ENCODE peak calls at places on chromosomes 12 and 14, in four cellular contexts. R, F, B and X are unnamed samples.

GRCh38 chr14:31326111-31326510 is 94.2 kb downstream of the HEATR5A start:
- DNase-seq in R (no peak), F (no peak), B (no peak), X (no peak)

GRCh38 chr14:89407856-89408255 is 9.2 kb downstream of the FOXN3 start:
- DNase-seq in R (no peak), F (no peak), B (no peak), X (no peak)

GRCh38 chr12:76183459-76184186 is 99.1 kb upstream of the NAP1L1 start:
- DNase-seq in R (no peak), F (no peak), B (no peak), X (peak; percentile 89)

GRCh38 chr14:46279327-46279726 is 372.3 kb downstream of the RPL10L start:
- DNase-seq in R (no peak), F (no peak), B (no peak), X (no peak)

GRCh38 chr12:46198913-46199312 is 69.9 kb downstream of the SLC38A1 start:
- DNase-seq in R (no peak), F (no peak), B (no peak), X (no peak)

GRCh38 chr14:56570295-56570694 is 9.3 kb upstream of the TMEM260 start:
- DNase-seq in R (no peak), F (no peak), B (no peak), X (no peak)

GRCh38 chr12:85350356-85350755 is 70.3 kb downstream of the ALX1 start:
- DNase-seq in R (no peak), F (no peak), B (no peak), X (no peak)

GRCh38 chr12:51318846-51319570 is 5.0 kb downstream of the BIN2 start:
- DNase-seq in R (peak; percentile 56), F (no peak), B (peak; percentile 49), X (no peak)

GRCh38 chr14:67784244-67784823 is 32.1 kb downstream of the ZFYVE26 start:
- DNase-seq in R (no peak), F (no peak), B (no peak), X (no peak)

GRCh38 chr12:24993756-24994155 is 44.9 kb upstream of the BCAT1 start:
- DNase-seq in R (no peak), F (no peak), B (no peak), X (no peak)

GRCh38 chr14:105011312-105011990 is 9.4 kb downstream of the CDCA4 start:
- DNase-seq in R (no peak), F (no peak), B (no peak), X (no peak)

GRCh38 chr12:116361404-116362223 is 84.1 kb upstream of the MED13L start:
- DNase-seq in R (no peak), F (no peak), B (no peak), X (no peak)

DNA sequence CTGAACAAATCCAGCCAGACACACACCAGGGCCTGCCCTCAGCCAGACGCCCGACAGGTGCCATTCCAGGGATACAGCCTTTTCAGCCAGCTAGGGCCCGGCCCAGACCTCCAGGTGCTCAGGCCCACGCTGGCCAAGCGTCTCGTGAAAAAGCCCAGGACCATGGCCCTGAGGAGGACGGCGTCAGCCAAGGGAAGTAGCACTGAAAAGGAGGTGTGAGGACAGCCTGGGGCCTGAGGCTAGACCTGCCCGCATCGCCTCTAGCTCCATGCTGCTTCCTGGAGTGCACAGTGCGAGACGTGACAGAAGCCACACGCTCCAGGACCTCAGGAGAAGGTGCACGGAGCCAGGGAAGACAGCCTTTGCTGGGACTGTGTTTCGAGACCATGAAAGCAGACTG is 29.8 kb downstream of the GOLGA3 start:
- DNase-seq in R (no peak), F (no peak), B (no peak), X (no peak)
- H3K36me3 ChIP-seq in R (peaks cover 100% of the 10 kb centered on the region), F (peaks cover 97% of the 10 kb centered on the region), B (peaks cover 50% of the 10 kb centered on the region), X (peaks cover 85% of the 10 kb centered on the region)

GRCh38 chr12:87336814-87337336 is 692.3 kb downstream of the C12orf50 start:
- DNase-seq in R (no peak), F (no peak), B (no peak), X (no peak)

GRCh38 chr12:87329076-87329863 is 699.9 kb downstream of the C12orf50 start:
- DNase-seq in R (no peak), F (no peak), B (no peak), X (no peak)

GRCh38 chr12:87332987-87333761 is 696.0 kb downstream of the C12orf50 start:
- DNase-seq in R (no peak), F (no peak), B (no peak), X (no peak)
- H3K36me3 ChIP-seq in R (no peaks in the 10 kb centered on the region), F (no peaks in the 10 kb centered on the region), B (no peaks in the 10 kb centered on the region), X (no peaks in the 10 kb centered on the region)

DNA sequence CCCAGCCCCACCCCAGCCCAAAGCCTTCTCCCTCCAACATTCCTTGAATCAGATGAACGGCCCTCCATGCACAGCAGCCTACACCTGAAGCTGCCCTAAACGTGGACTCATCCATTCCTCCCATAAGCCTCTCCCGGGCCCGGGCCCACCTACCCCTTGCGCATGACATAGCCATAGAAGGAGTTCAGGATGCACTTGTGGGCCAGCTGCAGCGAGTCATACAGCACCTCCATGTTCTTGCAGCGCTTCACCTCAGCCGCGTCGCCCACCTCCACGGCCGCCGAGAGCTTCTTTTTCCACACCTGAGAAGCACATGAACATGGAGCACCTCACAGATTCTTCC is 22.0 kb downstream of the POLE start:
- DNase-seq in R (no peak), F (no peak), B (no peak), X (no peak)
- H3K36me3 ChIP-seq in R (peaks cover 95% of the 10 kb centered on the region), F (peaks cover 95% of the 10 kb centered on the region), B (peaks cover 29% of the 10 kb centered on the region), X (peaks cover 100% of the 10 kb centered on the region)

GRCh38 chr12:122681814-122682213 is 21.3 kb downstream of the HCAR2 start:
- DNase-seq in R (no peak), F (no peak), B (no peak), X (no peak)
- H3K36me3 ChIP-seq in R (no peaks in the 10 kb centered on the region), F (no peaks in the 10 kb centered on the region), B (no peaks in the 10 kb centered on the region), X (no peaks in the 10 kb centered on the region)

DNA sequence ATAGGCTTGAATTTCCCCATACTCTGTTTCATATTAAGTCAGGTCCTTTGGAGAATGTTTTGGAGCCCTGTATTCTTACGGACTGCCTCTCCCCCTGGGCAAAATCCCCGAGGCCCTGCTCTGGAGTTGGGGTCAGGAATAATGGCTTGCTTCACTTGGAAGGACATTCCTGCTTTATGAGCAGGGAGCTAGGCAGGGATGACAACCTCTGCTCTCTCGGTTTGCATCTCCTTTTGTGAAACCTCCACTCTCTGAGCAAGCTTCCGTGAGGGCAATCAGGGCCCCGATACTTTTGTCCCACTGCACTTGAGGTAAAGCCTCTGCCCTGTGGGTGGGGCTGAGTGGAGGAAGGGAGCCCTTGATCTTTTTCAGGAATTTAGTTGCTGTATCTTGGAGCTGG is 19.3 kb downstream of the OS9 start:
- DNase-seq in R (no peak), F (no peak), B (no peak), X (no peak)
- H3K36me3 ChIP-seq in R (peaks cover 82% of the 10 kb centered on the region), F (peaks cover 38% of the 10 kb centered on the region), B (peaks cover 12% of the 10 kb centered on the region), X (peaks cover 7% of the 10 kb centered on the region)

GRCh38 chr14:92997343-92998061 is 74.6 kb downstream of the CHGA start:
- DNase-seq in R (no peak), F (no peak), B (no peak), X (no peak)
- H3K36me3 ChIP-seq in R (peaks cover 13% of the 10 kb centered on the region), F (peaks cover 12% of the 10 kb centered on the region), B (peaks cover 6% of the 10 kb centered on the region), X (no peaks in the 10 kb centered on the region)

GRCh38 chr12:12482150-12482761 is 80.4 kb downstream of the DUSP16 start:
- DNase-seq in R (no peak), F (no peak), B (peak; percentile 37), X (no peak)
- H3K36me3 ChIP-seq in R (peaks cover 76% of the 10 kb centered on the region), F (peaks cover 13% of the 10 kb centered on the region), B (peaks cover 20% of the 10 kb centered on the region), X (peaks cover 11% of the 10 kb centered on the region)

GRCh38 chr14:50452979-50453705 is 56.5 kb upstream of the CDKL1 start:
- DNase-seq in R (no peak), F (no peak), B (no peak), X (peak; percentile 4)
- H3K36me3 ChIP-seq in R (peaks cover 52% of the 10 kb centered on the region), F (peaks cover 48% of the 10 kb centered on the region), B (peaks cover 14% of the 10 kb centered on the region), X (peaks cover 23% of the 10 kb centered on the region)